ENCODE peak calls at places on chromosomes 16 and 17, in six cellular contexts. T is ovary, I is A549, E is upper lobe of left lung, R is transverse colon, D is H1. G is an unnamed sample.

GRCh38 chr17:9226794-9227135 is 205.5 kb downstream of the NTN1 start:
- DNase-seq in T (no peak), R (no peak), E (no peak), D (no peak), I (no peak), G (no peak)

GRCh38 chr17:81328925-81329278 is 33.8 kb upstream of the SLC38A10 start:
- DNase-seq in R (no peak), D (no peak), E (peak; percentile 40), I (peak; percentile 55), T (peak; percentile 62), G (no peak)

GRCh38 chr16:14500791-14501190 is 129.3 kb downstream of the PARN start:
- DNase-seq in T (no peak), E (no peak), R (no peak), D (no peak), I (no peak), G (no peak)

GRCh38 chr17:65277576-65277975 is 140.4 kb downstream of the RGS9 start:
- DNase-seq in R (no peak), T (no peak), E (no peak), I (no peak), D (no peak), G (no peak)

GRCh38 chr17:83055911-83056582 is 23.4 kb upstream of the METRNL start:
- DNase-seq in I (peak; percentile 40), D (no peak), T (peak; percentile 14), R (no peak), E (no peak), G (peak; percentile 9)

GRCh38 chr17:954431-955164 is 25.0 kb downstream of the NXN start:
- DNase-seq in R (no peak), E (peak; percentile 69), I (peak; percentile 90), D (no peak), T (no peak), G (no peak)

GRCh38 chr17:76481091-76481655 is 13.8 kb downstream of the AANAT start:
- DNase-seq in I (no peak), E (no peak), R (peak; percentile 68), T (no peak), D (no peak), G (no peak)

GRCh38 chr16:12130691-12131302 is 154.3 kb downstream of the SNX29 start:
- DNase-seq in R (no peak), I (no peak), T (no peak), D (no peak), E (no peak), G (no peak)

GRCh38 chr17:20010099-20010863 is 1.1 kb downstream of the SPECC1 start:
- DNase-seq in D (no peak), R (peak; percentile 20), T (peak; percentile 51), I (peak; percentile 90), E (peak; percentile 38), G (peak; percentile 42)

GRCh38 chr17:16516594-16517018 is 24.6 kb upstream of the LRRC75A start:
- DNase-seq in D (no peak), R (no peak), E (no peak), I (peak; percentile 47), T (peak; percentile 50), G (peak; percentile 20)

DNA sequence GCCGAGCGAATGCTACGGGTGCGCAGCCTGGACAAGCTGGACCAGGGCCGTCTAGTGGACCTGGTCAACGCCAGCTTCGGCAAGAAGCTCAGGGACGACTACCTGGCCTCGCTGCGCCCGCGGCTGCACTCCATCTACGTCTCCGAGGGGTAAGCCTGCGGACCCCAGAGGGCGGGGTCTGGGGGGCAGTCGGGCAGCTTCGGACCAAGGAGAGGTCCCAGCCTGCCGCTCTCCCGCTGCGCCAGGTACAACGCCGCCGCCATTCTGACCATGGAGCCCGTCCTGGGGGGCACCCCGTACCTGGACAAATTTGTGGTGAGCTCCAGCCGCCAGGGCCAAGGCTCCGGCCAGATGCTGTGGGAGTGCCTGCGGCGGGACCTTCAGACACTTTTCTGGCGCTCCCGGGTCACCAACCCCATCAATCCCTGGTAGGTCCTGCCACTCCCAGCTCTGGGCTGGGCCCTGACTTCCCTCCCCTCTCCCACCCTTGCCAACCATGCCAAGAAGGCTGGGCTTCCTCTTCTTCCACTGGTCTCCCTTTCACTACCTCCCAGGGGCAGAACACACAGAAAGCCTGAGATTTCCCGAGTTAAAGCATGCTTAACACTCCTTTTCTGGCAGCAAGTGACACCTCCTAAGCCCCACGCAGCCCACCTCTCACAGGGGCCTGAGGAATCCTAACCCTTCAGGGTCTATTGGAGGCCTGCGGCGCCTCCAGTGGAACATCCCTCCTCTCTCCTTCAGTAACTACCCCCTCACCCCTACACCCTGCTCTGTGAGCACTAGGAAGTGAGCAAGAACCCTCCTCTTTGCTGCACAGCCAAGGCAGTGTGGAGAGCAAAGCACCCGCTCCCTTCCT is 3.2 kb downstream of the NAGS start:
- DNase-seq in I (no peak), T (no peak), R (peak; percentile 37), D (no peak), E (no peak), G (no peak)
- TF ChIP-seq EP300 in I (no peak), T (no peak), R (no peak), D (no peak), E (no peak), G (no peak)

GRCh38 chr16:71565812-71566700 is 10.8 kb downstream of the TAT start:
- DNase-seq in D (no peak), I (no peak), E (no peak), T (no peak), R (no peak), G (no peak)
- H3K4me3 ChIP-seq in D (peak overlapping the region; percentile 35), I (peak overlapping the region; percentile 56), E (no peak overlapping the region), T (no peak overlapping the region), R (no peak overlapping the region), G (peak overlapping the region; percentile 68)

GRCh38 chr17:47066095-47066494 is 87.0 kb upstream of the RPRML start:
- DNase-seq in I (peak; percentile 29), T (no peak), R (no peak), E (no peak), D (no peak), G (no peak)
- H3K27ac ChIP-seq in I (no peak overlapping the region), T (no peak overlapping the region), R (peak overlapping the region; percentile 93), E (no peak overlapping the region), D (no peak overlapping the region), G (no peak overlapping the region)

DNA sequence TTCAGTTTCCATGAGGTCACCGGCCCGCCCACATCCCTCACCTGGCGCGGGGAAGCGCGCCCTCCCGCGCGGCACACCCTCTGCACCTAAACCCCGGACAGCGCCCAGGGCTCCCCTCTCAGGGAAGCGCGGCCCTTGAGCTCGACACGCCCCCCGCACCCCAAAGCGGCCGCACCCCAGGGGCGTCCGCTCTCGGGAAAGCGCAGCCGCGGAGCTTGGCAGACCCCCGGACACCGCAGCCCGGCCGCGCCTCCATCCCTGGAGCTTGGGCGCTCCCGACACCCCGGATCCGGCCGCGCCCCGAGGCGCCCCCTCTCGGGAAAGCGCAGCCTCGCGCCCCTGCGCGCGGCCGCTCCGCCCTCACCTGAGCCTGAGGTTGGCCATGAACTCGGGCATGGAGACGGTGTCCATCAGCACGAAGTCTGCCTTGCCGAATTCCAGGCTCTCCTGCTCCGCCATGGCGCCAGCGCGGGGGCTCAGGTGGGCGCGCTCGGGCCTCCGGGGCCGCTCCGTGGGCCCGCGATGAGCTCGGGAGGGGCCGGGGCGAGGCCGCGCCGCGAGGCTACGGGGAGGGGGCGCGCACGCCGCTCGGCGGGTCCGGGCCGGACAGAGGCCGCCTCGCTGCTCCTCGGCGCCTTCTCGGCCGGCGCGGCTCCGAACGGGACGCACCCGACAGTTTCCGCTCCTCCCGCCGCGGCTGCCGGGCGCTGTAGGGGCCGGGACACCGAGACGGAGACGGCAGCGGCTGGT is at the start of gene MYO1D:
- DNase-seq in R (peak; percentile 88), D (no peak), I (peak; percentile 48), E (peak; percentile 78), T (peak; percentile 79), G (no peak)
- TF ChIP-seq EP300 in R (no peak), D (no peak), I (no peak), E (no peak), T (no peak), G (no peak)

GRCh38 chr17:61451538-61452300 is 503 bp upstream of the TBX4 start:
- DNase-seq in E (no peak), R (no peak), D (no peak), T (no peak), I (no peak), G (no peak)
- H3K4me3 ChIP-seq in E (peak overlapping the region; percentile 6), R (peak overlapping the region; percentile 5), D (peak overlapping the region; percentile 20), T (no peak overlapping the region), I (no peak overlapping the region), G (peak overlapping the region; percentile 33)

GRCh38 chr17:49725453-49725852 is 17.7 kb upstream of the SLC35B1 start:
- DNase-seq in D (no peak), T (no peak), E (no peak), I (no peak), R (no peak), G (no peak)
- H3K27ac ChIP-seq in D (no peak overlapping the region), T (no peak overlapping the region), E (no peak overlapping the region), I (no peak overlapping the region), R (no peak overlapping the region), G (no peak overlapping the region)

GRCh38 chr16:82460761-82461160 is 166.0 kb upstream of the CDH13 start:
- DNase-seq in I (no peak), E (no peak), T (no peak), R (no peak), D (no peak), G (no peak)

GRCh38 chr16:82459580-82460256 is 167.1 kb upstream of the CDH13 start:
- DNase-seq in R (no peak), D (no peak), T (no peak), I (no peak), E (no peak), G (no peak)

GRCh38 chr16:82464192-82464591 is 162.6 kb upstream of the CDH13 start:
- DNase-seq in D (no peak), E (no peak), T (no peak), I (no peak), R (no peak), G (no peak)
- TF ChIP-seq EP300 in D (no peak), E (no peak), T (no peak), I (no peak), R (no peak), G (no peak)

G was measured in tibial nerve.